ENCODE peak calls at places on chromosomes 5 and 9, in seven cellular contexts. One of them, this sample, is unnamed.

GRCh38 chr5:59317023-59317771 is 576.3 kb downstream of the PDE4D start:
- DNase-seq in iPS DF 6.9: no peak
- DNase-seq in OCI-LY7: no peak
- DNase-seq in left ventricle myocardium inferior: no peak
- DNase-seq in CD8-positive, alpha-beta memory T cell: no peak
- DNase-seq in thoracic aorta: no peak
- DNase-seq in right cardiac atrium: no peak
- DNase-seq in this sample: peak

GRCh38 chr9:136802321-136802720 is 5.4 kb upstream of the RABL6 start:
- DNase-seq in iPS DF 6.9: no peak
- DNase-seq in OCI-LY7: no peak
- DNase-seq in left ventricle myocardium inferior: no peak
- DNase-seq in CD8-positive, alpha-beta memory T cell: no peak
- DNase-seq in thoracic aorta: no peak
- DNase-seq in right cardiac atrium: no peak
- DNase-seq in this sample: no peak

GRCh38 chr5:119022017-119022745 is 33.8 kb upstream of the DTWD2 start:
- DNase-seq in iPS DF 6.9: no peak
- DNase-seq in OCI-LY7: peak
- DNase-seq in left ventricle myocardium inferior: no peak
- DNase-seq in CD8-positive, alpha-beta memory T cell: no peak
- DNase-seq in thoracic aorta: no peak
- DNase-seq in right cardiac atrium: no peak
- DNase-seq in this sample: no peak

GRCh38 chr5:132658383-132659302 is 670 bp downstream of the IL13 start:
- DNase-seq in iPS DF 6.9: no peak
- DNase-seq in OCI-LY7: no peak
- DNase-seq in left ventricle myocardium inferior: no peak
- DNase-seq in CD8-positive, alpha-beta memory T cell: no peak
- DNase-seq in thoracic aorta: no peak
- DNase-seq in right cardiac atrium: no peak
- DNase-seq in this sample: no peak

GRCh38 chr5:43400082-43400481 is 12.1 kb downstream of the CCL28 start:
- DNase-seq in iPS DF 6.9: no peak
- DNase-seq in OCI-LY7: no peak
- DNase-seq in left ventricle myocardium inferior: no peak
- DNase-seq in CD8-positive, alpha-beta memory T cell: no peak
- DNase-seq in thoracic aorta: no peak
- DNase-seq in right cardiac atrium: no peak
- DNase-seq in this sample: no peak

GRCh38 chr9:131447148-131447547 is 53.3 kb downstream of the PRRC2B start:
- DNase-seq in iPS DF 6.9: no peak
- DNase-seq in OCI-LY7: no peak
- DNase-seq in left ventricle myocardium inferior: no peak
- DNase-seq in CD8-positive, alpha-beta memory T cell: no peak
- DNase-seq in thoracic aorta: no peak
- DNase-seq in right cardiac atrium: no peak
- DNase-seq in this sample: no peak

GRCh38 chr9:77876091-77876490 is 155.5 kb downstream of the GNAQ start:
- DNase-seq in iPS DF 6.9: no peak
- DNase-seq in OCI-LY7: no peak
- DNase-seq in left ventricle myocardium inferior: no peak
- DNase-seq in CD8-positive, alpha-beta memory T cell: no peak
- DNase-seq in thoracic aorta: no peak
- DNase-seq in right cardiac atrium: peak
- DNase-seq in this sample: peak

GRCh38 chr9:112665347-112665746 is 52.6 kb downstream of the INIP start:
- DNase-seq in iPS DF 6.9: no peak
- DNase-seq in OCI-LY7: no peak
- DNase-seq in left ventricle myocardium inferior: no peak
- DNase-seq in CD8-positive, alpha-beta memory T cell: no peak
- DNase-seq in thoracic aorta: no peak
- DNase-seq in right cardiac atrium: no peak
- DNase-seq in this sample: no peak

GRCh38 chr9:137459601-137460362 is 648 bp upstream of the NSMF start:
- DNase-seq in iPS DF 6.9: no peak
- DNase-seq in OCI-LY7: no peak
- DNase-seq in left ventricle myocardium inferior: no peak
- DNase-seq in CD8-positive, alpha-beta memory T cell: peak
- DNase-seq in thoracic aorta: no peak
- DNase-seq in right cardiac atrium: peak
- DNase-seq in this sample: no peak

GRCh38 chr5:14147210-14147609 is 4.1 kb downstream of the TRIO start:
- DNase-seq in iPS DF 6.9: no peak
- DNase-seq in OCI-LY7: no peak
- DNase-seq in left ventricle myocardium inferior: no peak
- DNase-seq in CD8-positive, alpha-beta memory T cell: no peak
- DNase-seq in thoracic aorta: no peak
- DNase-seq in right cardiac atrium: no peak
- DNase-seq in this sample: no peak
- H3K4me3 ChIP-seq in iPS DF 6.9: no peak
- H3K4me3 ChIP-seq in OCI-LY7: no peak
- H3K4me3 ChIP-seq in left ventricle myocardium inferior: peak
- H3K4me3 ChIP-seq in CD8-positive, alpha-beta memory T cell: no peak
- H3K4me3 ChIP-seq in thoracic aorta: peak
- H3K4me3 ChIP-seq in right cardiac atrium: no peak
- H3K4me3 ChIP-seq in this sample: no peak

DNA sequence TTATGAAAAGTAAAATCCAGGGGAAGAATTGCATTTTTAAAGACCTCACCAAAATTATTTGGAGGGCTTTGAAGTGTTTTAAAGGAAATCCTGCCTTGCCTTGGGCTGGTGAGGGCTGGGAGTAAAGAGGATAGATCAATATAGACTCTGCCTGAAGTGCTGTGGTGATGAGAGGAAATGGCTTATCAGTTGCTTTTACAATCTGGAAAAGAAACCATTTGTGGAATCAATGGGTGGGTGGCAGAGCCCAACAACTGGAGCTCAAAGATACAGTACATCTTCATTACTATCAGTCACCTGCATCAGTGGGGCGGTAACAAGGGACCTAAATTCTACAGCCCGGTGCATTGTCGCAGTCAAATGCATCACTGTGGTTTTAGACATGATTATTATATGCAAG is 41.5 kb upstream of the HMHB1 start:
- DNase-seq in iPS DF 6.9: no peak
- DNase-seq in OCI-LY7: no peak
- DNase-seq in left ventricle myocardium inferior: no peak
- DNase-seq in CD8-positive, alpha-beta memory T cell: no peak
- DNase-seq in thoracic aorta: no peak
- DNase-seq in right cardiac atrium: no peak
- DNase-seq in this sample: no peak
- H3K4me3 ChIP-seq in iPS DF 6.9: no peak
- H3K4me3 ChIP-seq in OCI-LY7: no peak
- H3K4me3 ChIP-seq in left ventricle myocardium inferior: no peak
- H3K4me3 ChIP-seq in CD8-positive, alpha-beta memory T cell: no peak
- H3K4me3 ChIP-seq in thoracic aorta: no peak
- H3K4me3 ChIP-seq in right cardiac atrium: no peak
- H3K4me3 ChIP-seq in this sample: no peak

GRCh38 chr5:141703133-141703561 is 21.1 kb upstream of the ARAP3 start:
- DNase-seq in iPS DF 6.9: no peak
- DNase-seq in OCI-LY7: no peak
- DNase-seq in left ventricle myocardium inferior: no peak
- DNase-seq in CD8-positive, alpha-beta memory T cell: no peak
- DNase-seq in thoracic aorta: no peak
- DNase-seq in right cardiac atrium: no peak
- DNase-seq in this sample: no peak
- H3K4me3 ChIP-seq in iPS DF 6.9: peak
- H3K4me3 ChIP-seq in OCI-LY7: no peak
- H3K4me3 ChIP-seq in left ventricle myocardium inferior: peak
- H3K4me3 ChIP-seq in CD8-positive, alpha-beta memory T cell: peak
- H3K4me3 ChIP-seq in thoracic aorta: peak
- H3K4me3 ChIP-seq in right cardiac atrium: peak
- H3K4me3 ChIP-seq in this sample: peak

GRCh38 chr5:1005904-1006655 is 2.5 kb upstream of the NKD2 start:
- DNase-seq in iPS DF 6.9: no peak
- DNase-seq in OCI-LY7: no peak
- DNase-seq in left ventricle myocardium inferior: peak
- DNase-seq in CD8-positive, alpha-beta memory T cell: no peak
- DNase-seq in thoracic aorta: no peak
- DNase-seq in right cardiac atrium: peak
- DNase-seq in this sample: no peak

GRCh38 chr5:1005362-1005851 is 3.2 kb upstream of the NKD2 start:
- DNase-seq in iPS DF 6.9: no peak
- DNase-seq in OCI-LY7: no peak
- DNase-seq in left ventricle myocardium inferior: peak
- DNase-seq in CD8-positive, alpha-beta memory T cell: no peak
- DNase-seq in thoracic aorta: no peak
- DNase-seq in right cardiac atrium: peak
- DNase-seq in this sample: no peak

GRCh38 chr5:1003296-1003937 is 5.2 kb upstream of the NKD2 start:
- DNase-seq in iPS DF 6.9: no peak
- DNase-seq in OCI-LY7: no peak
- DNase-seq in left ventricle myocardium inferior: peak
- DNase-seq in CD8-positive, alpha-beta memory T cell: no peak
- DNase-seq in thoracic aorta: peak
- DNase-seq in right cardiac atrium: no peak
- DNase-seq in this sample: no peak

GRCh38 chr5:1006656-1007071 is 1.9 kb upstream of the NKD2 start:
- DNase-seq in iPS DF 6.9: no peak
- DNase-seq in OCI-LY7: no peak
- DNase-seq in left ventricle myocardium inferior: peak
- DNase-seq in CD8-positive, alpha-beta memory T cell: no peak
- DNase-seq in thoracic aorta: no peak
- DNase-seq in right cardiac atrium: no peak
- DNase-seq in this sample: no peak

GRCh38 chr5:1004598-1005361 is 3.8 kb upstream of the NKD2 start:
- DNase-seq in iPS DF 6.9: no peak
- DNase-seq in OCI-LY7: no peak
- DNase-seq in left ventricle myocardium inferior: peak
- DNase-seq in CD8-positive, alpha-beta memory T cell: peak
- DNase-seq in thoracic aorta: peak
- DNase-seq in right cardiac atrium: peak
- DNase-seq in this sample: peak
- H3K4me3 ChIP-seq in iPS DF 6.9: peak
- H3K4me3 ChIP-seq in OCI-LY7: no peak
- H3K4me3 ChIP-seq in left ventricle myocardium inferior: peak
- H3K4me3 ChIP-seq in CD8-positive, alpha-beta memory T cell: no peak
- H3K4me3 ChIP-seq in thoracic aorta: peak
- H3K4me3 ChIP-seq in right cardiac atrium: peak
- H3K4me3 ChIP-seq in this sample: peak

GRCh38 chr9:71767421-71768321 is 642 bp downstream of the CEMIP2 start:
- DNase-seq in iPS DF 6.9: no peak
- DNase-seq in OCI-LY7: no peak
- DNase-seq in left ventricle myocardium inferior: peak
- DNase-seq in CD8-positive, alpha-beta memory T cell: no peak
- DNase-seq in thoracic aorta: no peak
- DNase-seq in right cardiac atrium: peak
- DNase-seq in this sample: peak

GRCh38 chr9:71765693-71766092 is 2.6 kb downstream of the CEMIP2 start:
- DNase-seq in iPS DF 6.9: no peak
- DNase-seq in OCI-LY7: no peak
- DNase-seq in left ventricle myocardium inferior: no peak
- DNase-seq in CD8-positive, alpha-beta memory T cell: no peak
- DNase-seq in thoracic aorta: no peak
- DNase-seq in right cardiac atrium: no peak
- DNase-seq in this sample: no peak

GRCh38 chr9:71768388-71769174 is at the start of gene CEMIP2:
- DNase-seq in iPS DF 6.9: no peak
- DNase-seq in OCI-LY7: peak
- DNase-seq in left ventricle myocardium inferior: peak
- DNase-seq in CD8-positive, alpha-beta memory T cell: peak
- DNase-seq in thoracic aorta: peak
- DNase-seq in right cardiac atrium: peak
- DNase-seq in this sample: peak

GRCh38 chr9:71764438-71764837 is 3.9 kb downstream of the CEMIP2 start:
- DNase-seq in iPS DF 6.9: no peak
- DNase-seq in OCI-LY7: no peak
- DNase-seq in left ventricle myocardium inferior: no peak
- DNase-seq in CD8-positive, alpha-beta memory T cell: no peak
- DNase-seq in thoracic aorta: no peak
- DNase-seq in right cardiac atrium: no peak
- DNase-seq in this sample: no peak

DNA sequence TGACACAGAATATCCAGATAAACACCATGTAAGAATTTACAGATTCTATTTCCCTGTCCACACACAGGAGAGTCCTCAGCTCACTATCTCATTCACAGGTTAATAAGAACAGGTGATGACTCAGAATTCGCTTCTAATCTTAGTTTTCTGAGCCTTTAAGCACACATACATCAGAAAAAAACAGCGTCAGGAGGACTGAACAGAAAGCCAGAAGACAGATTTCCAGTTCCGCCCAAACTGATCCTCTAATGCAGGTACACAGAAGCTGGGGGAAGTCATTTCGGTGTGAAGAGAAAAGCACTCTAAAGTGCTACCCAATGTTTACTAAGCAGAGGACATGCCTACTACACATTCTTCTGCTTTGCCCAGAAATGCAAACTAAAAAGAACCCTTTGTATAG is 1.6 kb downstream of the CEMIP2 start:
- DNase-seq in iPS DF 6.9: no peak
- DNase-seq in OCI-LY7: no peak
- DNase-seq in left ventricle myocardium inferior: no peak
- DNase-seq in CD8-positive, alpha-beta memory T cell: no peak
- DNase-seq in thoracic aorta: no peak
- DNase-seq in right cardiac atrium: no peak
- DNase-seq in this sample: no peak
- H3K4me3 ChIP-seq in iPS DF 6.9: peak
- H3K4me3 ChIP-seq in OCI-LY7: no peak
- H3K4me3 ChIP-seq in left ventricle myocardium inferior: peak
- H3K4me3 ChIP-seq in CD8-positive, alpha-beta memory T cell: peak
- H3K4me3 ChIP-seq in thoracic aorta: peak
- H3K4me3 ChIP-seq in right cardiac atrium: peak
- H3K4me3 ChIP-seq in this sample: no peak

GRCh38 chr9:21591221-21592062 is 109.3 kb upstream of the IFNE start:
- DNase-seq in iPS DF 6.9: no peak
- DNase-seq in OCI-LY7: no peak
- DNase-seq in left ventricle myocardium inferior: peak
- DNase-seq in CD8-positive, alpha-beta memory T cell: no peak
- DNase-seq in thoracic aorta: peak
- DNase-seq in right cardiac atrium: peak
- DNase-seq in this sample: no peak
- H3K4me3 ChIP-seq in iPS DF 6.9: no peak
- H3K4me3 ChIP-seq in OCI-LY7: no peak
- H3K4me3 ChIP-seq in left ventricle myocardium inferior: no peak
- H3K4me3 ChIP-seq in CD8-positive, alpha-beta memory T cell: no peak
- H3K4me3 ChIP-seq in thoracic aorta: no peak
- H3K4me3 ChIP-seq in right cardiac atrium: no peak
- H3K4me3 ChIP-seq in this sample: no peak

GRCh38 chr5:134396274-134396673 is 15.4 kb downstream of the CDKN2AIPNL start:
- DNase-seq in iPS DF 6.9: no peak
- DNase-seq in OCI-LY7: no peak
- DNase-seq in left ventricle myocardium inferior: no peak
- DNase-seq in CD8-positive, alpha-beta memory T cell: no peak
- DNase-seq in thoracic aorta: no peak
- DNase-seq in right cardiac atrium: no peak
- DNase-seq in this sample: no peak

GRCh38 chr5:134392301-134392700 is 19.4 kb downstream of the CDKN2AIPNL start:
- DNase-seq in iPS DF 6.9: no peak
- DNase-seq in OCI-LY7: no peak
- DNase-seq in left ventricle myocardium inferior: no peak
- DNase-seq in CD8-positive, alpha-beta memory T cell: no peak
- DNase-seq in thoracic aorta: no peak
- DNase-seq in right cardiac atrium: no peak
- DNase-seq in this sample: no peak

GRCh38 chr5:134398609-134399155 is 13.0 kb downstream of the CDKN2AIPNL start:
- DNase-seq in iPS DF 6.9: no peak
- DNase-seq in OCI-LY7: no peak
- DNase-seq in left ventricle myocardium inferior: no peak
- DNase-seq in CD8-positive, alpha-beta memory T cell: no peak
- DNase-seq in thoracic aorta: no peak
- DNase-seq in right cardiac atrium: no peak
- DNase-seq in this sample: no peak

GRCh38 chr5:134394932-134395331 is 16.7 kb downstream of the CDKN2AIPNL start:
- DNase-seq in iPS DF 6.9: no peak
- DNase-seq in OCI-LY7: no peak
- DNase-seq in left ventricle myocardium inferior: no peak
- DNase-seq in CD8-positive, alpha-beta memory T cell: no peak
- DNase-seq in thoracic aorta: no peak
- DNase-seq in right cardiac atrium: no peak
- DNase-seq in this sample: no peak

GRCh38 chr5:134397196-134397595 is 14.5 kb downstream of the CDKN2AIPNL start:
- DNase-seq in iPS DF 6.9: no peak
- DNase-seq in OCI-LY7: no peak
- DNase-seq in left ventricle myocardium inferior: no peak
- DNase-seq in CD8-positive, alpha-beta memory T cell: no peak
- DNase-seq in thoracic aorta: no peak
- DNase-seq in right cardiac atrium: no peak
- DNase-seq in this sample: no peak
- H3K4me3 ChIP-seq in iPS DF 6.9: no peak
- H3K4me3 ChIP-seq in OCI-LY7: no peak
- H3K4me3 ChIP-seq in left ventricle myocardium inferior: no peak
- H3K4me3 ChIP-seq in CD8-positive, alpha-beta memory T cell: no peak
- H3K4me3 ChIP-seq in thoracic aorta: no peak
- H3K4me3 ChIP-seq in right cardiac atrium: no peak
- H3K4me3 ChIP-seq in this sample: no peak

This sample was measured in BE2C.